ENCODE peak calls at places on chromosomes 16 and 17, in four cellular contexts. F is fibroblast of pulmonary artery; Q is AG04450; D is CD8-positive, alpha-beta T cell. I is an unnamed sample.

GRCh38 chr17:38922538-38923291 is 2.7 kb upstream of the LASP1NB start:
- DNase-seq in F (peak; percentile 84), Q (no peak), D (no peak), I (no peak)

GRCh38 chr17:75109407-75110236 is at the start of gene ARMC7:
- DNase-seq in F (peak; percentile 79), Q (peak; percentile 49), D (peak; percentile 87), I (peak; percentile 99)

GRCh38 chr17:354651-355556 is 2.3 kb upstream of the RPH3AL start:
- DNase-seq in F (no peak), Q (no peak), D (no peak), I (no peak)

GRCh38 chr16:76052725-76053124 is 224.5 kb upstream of the CNTNAP4 start:
- DNase-seq in F (no peak), Q (no peak), D (no peak), I (no peak)

GRCh38 chr16:82735696-82736095 is 108.9 kb downstream of the CDH13 start:
- DNase-seq in F (peak; percentile 42), Q (no peak), D (no peak), I (no peak)

GRCh38 chr16:13332713-13333255 is 431.4 kb downstream of the SHISA9 start:
- DNase-seq in F (no peak), Q (no peak), D (no peak), I (no peak)

GRCh38 chr17:78883533-78884131 is 19.4 kb downstream of the CEP295NL start:
- DNase-seq in F (peak; percentile 98), Q (peak; percentile 93), D (no peak), I (no peak)

GRCh38 chr17:27315322-27315721 is 21.4 kb downstream of the WSB1 start:
- DNase-seq in F (peak; percentile 89), Q (peak; percentile 86), D (no peak), I (no peak)

GRCh38 chr17:37826497-37827115 is 81.7 kb upstream of the HNF1B start:
- DNase-seq in F (no peak), Q (no peak), D (no peak), I (no peak)

GRCh38 chr17:38749222-38750043 is 1.3 kb upstream of the PCGF2 start:
- DNase-seq in F (peak; percentile 62), Q (no peak), D (no peak), I (no peak)

GRCh38 chr17:60720763-60721531 is 43.3 kb downstream of the BCAS3 start:
- DNase-seq in F (peak; percentile 86), Q (peak; percentile 55), D (no peak), I (no peak)

GRCh38 chr16:29806096-29806579 is at the start of gene MAZ:
- DNase-seq in F (peak; percentile 94), Q (peak; percentile 82), D (peak; percentile 75), I (no peak)

GRCh38 chr17:32487460-32488176 is 825 bp downstream of the CDK5R1 start:
- DNase-seq in F (no peak), Q (no peak), D (no peak), I (no peak)

GRCh38 chr16:70715113-70715711 is 29.4 kb upstream of the MTSS2 start:
- DNase-seq in F (peak; percentile 95), Q (peak; percentile 92), D (no peak), I (no peak)

GRCh38 chr16:85888405-85889331 is 10.3 kb upstream of the IRF8 start:
- DNase-seq in F (peak; percentile 90), Q (no peak), D (no peak), I (no peak)

GRCh38 chr17:45021607-45022287 is 29.7 kb downstream of the DCAKD start:
- DNase-seq in F (peak; percentile 58), Q (no peak), D (peak; percentile 61), I (peak; percentile 75)

GRCh38 chr16:30009990-30010816 is 624 bp downstream of the DOC2A start:
- DNase-seq in F (no peak), Q (no peak), D (no peak), I (no peak)

GRCh38 chr17:50428831-50429424 is 2.9 kb downstream of the ACSF2 start:
- DNase-seq in F (no peak), Q (no peak), D (no peak), I (no peak)

GRCh38 chr16:11634307-11634706 is 33.9 kb upstream of the SNN start:
- DNase-seq in F (no peak), Q (no peak), D (no peak), I (no peak)

GRCh38 chr17:13420294-13421277 is 181.1 kb downstream of the HS3ST3A1 start:
- DNase-seq in F (peak; percentile 90), Q (peak; percentile 55), D (no peak), I (no peak)

GRCh38 chr16:58306327-58306726 is 11.5 kb upstream of the PRSS54 start:
- DNase-seq in F (peak; percentile 55), Q (no peak), D (peak; percentile 4), I (no peak)

GRCh38 chr17:20206591-20206990 is 197.4 kb downstream of the SPECC1 start:
- DNase-seq in F (peak; percentile 56), Q (peak; percentile 41), D (no peak), I (no peak)

GRCh38 chr17:79280822-79281572 is 206.4 kb downstream of the ENGASE start:
- DNase-seq in F (no peak), Q (no peak), D (no peak), I (no peak)

GRCh38 chr16:11355862-11356261 is 10.6 kb downstream of the RMI2 start:
- DNase-seq in F (no peak), Q (no peak), D (no peak), I (no peak)

GRCh38 chr16:89350701-89351380 is 133.3 kb downstream of the ZNF778 start:
- DNase-seq in F (no peak), Q (no peak), D (no peak), I (no peak)

GRCh38 chr16:17757808-17758207 is 287.0 kb upstream of the XYLT1 start:
- DNase-seq in F (no peak), Q (no peak), D (no peak), I (no peak)

GRCh38 chr17:28744802-28745051 is 916 bp downstream of the TRAF4 start:
- DNase-seq in F (no peak), Q (no peak), D (no peak), I (no peak)

GRCh38 chr17:1562178-1562643 is 381 bp downstream of the PITPNA start:
- DNase-seq in F (no peak), Q (no peak), D (peak; percentile 7), I (no peak)

GRCh38 chr17:1563786-1564613 is 1.4 kb upstream of the PITPNA start:
- DNase-seq in F (no peak), Q (no peak), D (no peak), I (no peak)

GRCh38 chr17:1559743-1560581 is 2.6 kb downstream of the PITPNA start:
- DNase-seq in F (no peak), Q (no peak), D (no peak), I (no peak)

GRCh38 chr17:1560582-1561170 is 1.9 kb downstream of the PITPNA start:
- DNase-seq in F (no peak), Q (no peak), D (no peak), I (no peak)

DNA sequence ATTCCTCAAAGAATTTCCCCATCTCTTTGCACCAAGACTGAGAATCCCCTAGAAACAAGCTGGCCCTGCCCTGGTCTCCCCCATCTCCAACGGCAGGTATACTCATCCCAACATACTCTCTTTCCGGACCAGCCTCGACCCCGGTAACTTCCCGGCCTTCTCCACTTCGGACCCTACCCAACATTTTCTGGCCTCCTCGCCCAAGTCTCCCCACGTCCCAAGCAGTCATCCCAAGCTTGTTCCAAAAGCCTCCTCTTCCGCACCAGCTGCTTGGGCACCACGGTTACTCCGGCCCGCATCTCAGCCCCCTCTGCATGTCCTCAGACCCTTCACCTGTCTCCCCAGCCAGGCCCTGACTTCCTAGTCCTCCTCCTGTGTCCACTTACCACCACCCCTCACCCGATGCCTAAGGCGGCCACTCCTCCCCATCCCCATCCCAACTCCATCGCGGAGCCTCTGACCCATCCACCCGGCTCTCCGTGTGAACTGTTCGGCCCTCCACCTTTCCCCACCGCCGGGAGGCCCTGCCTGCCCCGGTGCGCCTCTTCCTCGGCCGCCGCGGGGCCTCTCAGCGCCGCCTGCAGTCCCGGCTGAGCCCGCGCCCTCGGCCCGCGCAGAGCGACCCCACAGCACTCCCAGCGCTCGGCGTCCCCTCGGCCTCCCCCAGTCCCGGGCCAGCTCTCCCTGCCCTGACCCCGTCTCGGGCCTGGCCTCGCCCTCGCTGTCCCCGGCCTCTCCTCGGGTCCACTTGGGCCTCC is 993 bp downstream of the PITPNA start:
- DNase-seq in F (peak; percentile 16), Q (no peak), D (peak; percentile 20), I (no peak)
- TF ChIP-seq CTCF in F (no peak), Q (peak; percentile 38), D (peak; percentile 38), I (no peak)

GRCh38 chr17:9272506-9272905 is 251.2 kb downstream of the NTN1 start:
- DNase-seq in F (no peak), Q (no peak), D (no peak), I (no peak)
- TF ChIP-seq CTCF in F (no peak), Q (no peak), D (no peak), I (no peak)

GRCh38 chr16:56848955-56849689 is 15.9 kb upstream of the SLC12A3 start:
- DNase-seq in F (peak; percentile 63), Q (no peak), D (no peak), I (no peak)

GRCh38 chr16:56852401-56852730 is 12.6 kb upstream of the SLC12A3 start:
- DNase-seq in F (no peak), Q (no peak), D (no peak), I (no peak)

GRCh38 chr16:56849690-56850680 is 15.0 kb upstream of the SLC12A3 start:
- DNase-seq in F (peak; percentile 31), Q (no peak), D (no peak), I (no peak)

GRCh38 chr16:56852968-56853367 is 12.0 kb upstream of the SLC12A3 start:
- DNase-seq in F (no peak), Q (no peak), D (no peak), I (no peak)

DNA sequence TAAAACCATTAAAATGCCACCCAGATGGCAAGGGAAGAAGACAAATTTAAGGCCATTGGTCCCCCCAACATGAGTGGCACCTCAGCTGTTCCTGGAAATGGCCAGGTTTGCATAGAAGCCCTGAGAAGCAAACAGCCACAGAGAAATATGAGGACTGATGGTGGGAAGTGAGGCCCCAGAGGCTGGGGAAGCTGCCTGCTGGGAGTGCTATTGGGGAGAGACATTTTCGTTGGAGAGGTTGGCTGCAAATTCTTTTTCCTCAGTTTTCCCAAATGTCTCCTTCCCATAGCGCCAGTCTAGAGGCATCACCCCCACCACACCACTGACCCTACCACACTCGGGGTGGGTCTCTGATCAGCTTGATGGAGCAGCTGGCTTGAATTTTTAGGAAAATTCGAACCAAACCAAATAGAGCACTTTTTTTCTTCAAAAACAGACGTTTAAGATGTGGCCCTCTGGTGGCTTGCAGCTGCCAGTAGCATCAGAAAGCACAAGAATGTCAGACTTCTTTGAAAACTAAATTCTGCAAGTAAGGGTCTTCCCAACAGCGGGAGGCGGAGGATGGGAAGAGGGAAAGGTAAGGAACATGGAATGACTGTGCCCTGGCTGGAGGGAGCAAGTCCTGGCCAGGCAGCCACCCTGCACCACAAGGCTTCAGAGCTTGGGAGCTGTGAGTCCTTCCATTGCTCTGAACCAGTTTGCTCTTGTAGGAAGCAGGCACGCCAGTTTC is 13.2 kb upstream of the SLC12A3 start:
- DNase-seq in F (peak; percentile 52), Q (no peak), D (no peak), I (no peak)
- TF ChIP-seq CTCF in F (peak; percentile 58), Q (peak; percentile 71), D (no peak), I (peak; percentile 10)

GRCh38 chr16:63461248-63461841 is 1425.1 kb upstream of the CDH8 start:
- DNase-seq in F (peak; percentile 81), Q (no peak), D (no peak), I (no peak)
- TF ChIP-seq CTCF in F (peak; percentile 57), Q (peak; percentile 38), D (no peak), I (peak; percentile 67)

DNA sequence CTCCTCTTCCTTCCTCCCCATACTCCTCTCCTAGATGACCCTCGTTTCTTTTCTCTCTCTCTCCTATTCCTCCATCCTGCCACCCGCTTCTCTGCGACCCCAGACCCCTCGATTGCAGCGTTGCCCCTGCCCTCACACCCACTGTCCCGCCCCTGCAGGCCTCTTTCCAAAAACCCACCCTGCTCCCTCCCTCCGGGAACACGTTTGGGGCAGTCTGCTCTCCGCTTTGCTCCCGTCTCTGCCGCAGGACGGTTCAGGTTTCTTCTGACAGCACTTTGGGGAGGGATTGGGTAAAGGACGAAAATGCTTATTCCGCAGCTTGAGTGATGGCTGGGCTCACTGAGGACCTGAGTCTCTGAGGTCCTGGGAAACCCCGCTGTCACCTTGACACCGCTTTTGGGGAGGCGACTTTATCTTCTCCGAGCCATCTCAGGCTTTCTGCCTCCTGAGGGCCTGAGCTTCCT is 685 bp downstream of the NDE1 start:
- DNase-seq in F (peak; percentile 14), Q (no peak), D (no peak), I (no peak)
- TF ChIP-seq CTCF in F (no peak), Q (no peak), D (no peak), I (no peak)

I was measured in D721Med.